ENCODE peak calls at places on chromosomes 1 and 21, in seven cellular contexts. N, B, C, K, E, X and F are unnamed samples.
A peak's percentile ranks its signal among the peaks of the same experiment; 100 is the strongest.

GRCh38 chr1:188302746-188303145 is 1474.0 kb downstream of the PLA2G4A start:
- DNase-seq in E (no peak), N (no peak), X (no peak), K (no peak), B (no peak), C (no peak), F (no peak)

GRCh38 chr1:246788895-246789338 is 64.7 kb downstream of the SCCPDH start:
- DNase-seq in N (no peak), K (no peak), C (no peak), B (no peak), X (no peak), E (no peak), F (no peak)

GRCh38 chr1:240618946-240619345 is 7.0 kb upstream of the GREM2 start:
- DNase-seq in C (no peak), B (no peak), K (no peak), E (no peak), N (no peak), X (no peak), F (no peak)

GRCh38 chr1:209839875-209840491 is 12.2 kb downstream of the UTP25 start:
- DNase-seq in X (peak; percentile 62), C (no peak), B (no peak), E (no peak), N (no peak), K (no peak), F (no peak)

GRCh38 chr1:243926803-243927245 is 76.8 kb upstream of the AKT3 start:
- DNase-seq in E (no peak), K (no peak), B (no peak), N (no peak), X (no peak), C (no peak), F (no peak)

GRCh38 chr1:21818661-21819060 is 6.6 kb downstream of the LDLRAD2 start:
- DNase-seq in X (no peak), C (peak; percentile 99), K (no peak), E (no peak), N (peak; percentile 60), B (peak; percentile 67), F (peak; percentile 76)

GRCh38 chr1:10745886-10746455 is 50.5 kb downstream of the CASZ1 start:
- DNase-seq in E (no peak), C (no peak), K (no peak), N (no peak), X (no peak), B (no peak), F (no peak)

GRCh38 chr1:36123357-36123756 is 1.7 kb downstream of the COL8A2 start:
- DNase-seq in B (no peak), C (no peak), E (no peak), K (no peak), N (no peak), X (no peak), F (no peak)

GRCh38 chr1:85134583-85135455 is 66.0 kb downstream of the SYDE2 start:
- DNase-seq in N (no peak), E (no peak), X (no peak), B (peak; percentile 37), C (no peak), K (no peak), F (no peak)

GRCh38 chr1:25647863-25648262 is 31.3 kb downstream of the MAN1C1 start:
- DNase-seq in C (no peak), E (no peak), B (no peak), N (no peak), X (peak; percentile 85), K (no peak), F (no peak)

GRCh38 chr1:29736582-29737188 is 500.4 kb downstream of the PTPRU start:
- DNase-seq in E (no peak), X (no peak), N (no peak), C (peak; percentile 50), K (no peak), B (no peak), F (no peak)

GRCh38 chr1:7487756-7488474 is 283.2 kb upstream of the VAMP3 start:
- DNase-seq in E (no peak), X (no peak), B (no peak), C (no peak), K (no peak), N (no peak), F (no peak)

GRCh38 chr1:48530727-48531351 is 58.8 kb upstream of the SPATA6 start:
- DNase-seq in K (no peak), X (no peak), C (peak; percentile 83), E (no peak), N (peak; percentile 69), B (peak; percentile 78), F (no peak)

GRCh38 chr1:175576870-175577269 is 166.5 kb downstream of the TNR start:
- DNase-seq in N (no peak), E (no peak), X (no peak), B (no peak), K (no peak), C (no peak), F (no peak)

GRCh38 chr1:232591344-232591743 is 38.6 kb downstream of the SIPA1L2 start:
- DNase-seq in N (no peak), B (no peak), E (no peak), K (no peak), C (no peak), X (peak; percentile 72), F (no peak)

GRCh38 chr1:153542956-153543737 is 2.4 kb upstream of the S100A5 start:
- DNase-seq in K (no peak), E (no peak), B (no peak), C (no peak), N (no peak), X (no peak), F (peak; percentile 16)

GRCh38 chr21:22416555-22416954 is 1418.3 kb downstream of the NCAM2 start:
- DNase-seq in B (no peak), N (no peak), E (no peak), K (no peak), X (no peak), C (no peak), F (no peak)
- H3K9me3 ChIP-seq in B (no peaks in the 10 kb centered on the region), N (no peaks in the 10 kb centered on the region), E (no peaks in the 10 kb centered on the region), K (no peaks in the 10 kb centered on the region), X (no peaks in the 10 kb centered on the region), C (no peaks in the 10 kb centered on the region), F (no peaks in the 10 kb centered on the region)

GRCh38 chr1:66227966-66228365 is 306.0 kb upstream of the SGIP1 start:
- DNase-seq in B (no peak), C (no peak), K (no peak), X (no peak), N (no peak), E (no peak), F (no peak)

DNA sequence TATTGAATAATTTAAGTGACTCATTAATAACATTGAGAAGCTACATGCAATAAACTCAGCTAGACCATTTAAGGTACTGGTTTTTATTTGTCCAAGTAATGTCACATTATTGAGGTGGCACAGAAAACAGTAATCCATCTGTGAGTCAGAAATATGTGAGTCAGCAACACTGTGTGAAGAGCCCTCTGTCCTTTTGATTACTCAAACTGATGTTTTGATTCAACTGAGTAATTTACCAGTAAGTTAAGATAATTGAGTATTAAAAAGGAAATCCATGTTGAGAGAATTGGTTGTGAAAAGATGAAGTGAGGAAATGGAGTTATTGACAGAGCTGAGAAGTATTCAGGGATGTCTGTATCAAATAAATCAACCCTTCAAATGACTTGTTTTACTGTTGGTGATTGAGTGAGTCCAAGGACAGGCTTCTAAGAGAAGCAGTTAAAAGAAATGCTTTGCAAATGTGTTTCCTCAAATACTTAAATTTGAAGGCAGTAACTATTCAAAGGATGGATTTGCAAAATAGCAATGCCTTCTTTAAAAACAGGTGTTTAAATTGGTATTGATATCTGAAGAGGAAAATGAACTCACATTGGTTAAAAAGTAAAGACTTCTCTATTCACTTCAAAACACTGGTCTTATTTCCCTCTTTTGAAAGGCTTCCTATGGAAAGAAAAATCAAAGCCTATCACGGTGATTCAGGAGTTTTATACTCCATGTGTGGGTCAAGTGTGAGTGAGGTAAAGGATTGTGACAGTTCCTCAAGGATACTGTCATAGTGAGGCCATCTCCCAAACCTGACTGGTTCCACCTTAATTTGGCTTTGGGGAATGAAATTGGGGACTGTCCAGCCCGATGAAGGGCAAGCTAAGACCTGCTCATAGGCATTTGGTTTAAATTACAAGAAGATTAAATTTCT is 302.5 kb upstream of the SGIP1 start:
- DNase-seq in N (no peak), B (no peak), C (no peak), X (no peak), K (no peak), E (no peak), F (no peak)
- TF ChIP-seq POLR2AphosphoS5 in N (no peak), B (no peak), C (no peak), X (no peak), K (no peak), E (no peak), F (no peak)

DNA sequence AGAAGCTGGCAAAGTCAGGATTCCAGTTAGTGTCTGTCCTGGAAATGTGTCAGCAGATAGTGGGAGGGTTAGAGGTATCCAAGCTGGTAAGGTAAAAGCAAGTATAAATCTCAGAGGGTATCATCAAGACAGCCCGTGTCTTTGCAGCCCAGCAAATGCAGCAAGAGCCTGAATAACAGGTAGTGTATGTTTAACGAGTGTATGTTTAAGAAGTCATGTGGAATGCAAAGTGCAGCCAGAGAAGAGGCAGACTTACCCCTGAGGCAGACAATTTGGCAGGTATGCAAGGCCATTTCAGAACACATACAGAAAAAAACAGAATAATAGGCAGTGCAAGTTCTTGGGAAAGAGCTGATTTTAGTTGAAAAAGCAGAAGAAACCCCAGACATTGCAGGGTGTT is 411.0 kb upstream of the NEGR1 start:
- DNase-seq in K (no peak), X (no peak), N (no peak), B (no peak), E (no peak), C (no peak), F (no peak)
- H3K9me3 ChIP-seq in K (no peaks in the 10 kb centered on the region), X (peaks cover 4% of the 10 kb centered on the region), N (peaks cover 21% of the 10 kb centered on the region), B (peaks cover 3% of the 10 kb centered on the region), E (no peaks in the 10 kb centered on the region), C (no peaks in the 10 kb centered on the region), F (no peaks in the 10 kb centered on the region)

GRCh38 chr1:31564606-31564989 is 11.7 kb upstream of the TINAGL1 start:
- DNase-seq in B (no peak), N (no peak), E (peak; percentile 78), C (no peak), X (peak; percentile 37), K (no peak), F (no peak)

GRCh38 chr1:31560394-31560793 is 15.9 kb upstream of the TINAGL1 start:
- DNase-seq in B (no peak), K (no peak), C (no peak), N (no peak), X (no peak), E (no peak), F (no peak)

GRCh38 chr1:31567956-31568570 is 8.3 kb upstream of the TINAGL1 start:
- DNase-seq in X (no peak), B (no peak), E (no peak), C (no peak), N (no peak), K (no peak), F (no peak)

GRCh38 chr1:31559715-31560114 is 16.6 kb upstream of the TINAGL1 start:
- DNase-seq in N (no peak), E (no peak), B (no peak), C (no peak), K (no peak), X (no peak), F (no peak)

DNA sequence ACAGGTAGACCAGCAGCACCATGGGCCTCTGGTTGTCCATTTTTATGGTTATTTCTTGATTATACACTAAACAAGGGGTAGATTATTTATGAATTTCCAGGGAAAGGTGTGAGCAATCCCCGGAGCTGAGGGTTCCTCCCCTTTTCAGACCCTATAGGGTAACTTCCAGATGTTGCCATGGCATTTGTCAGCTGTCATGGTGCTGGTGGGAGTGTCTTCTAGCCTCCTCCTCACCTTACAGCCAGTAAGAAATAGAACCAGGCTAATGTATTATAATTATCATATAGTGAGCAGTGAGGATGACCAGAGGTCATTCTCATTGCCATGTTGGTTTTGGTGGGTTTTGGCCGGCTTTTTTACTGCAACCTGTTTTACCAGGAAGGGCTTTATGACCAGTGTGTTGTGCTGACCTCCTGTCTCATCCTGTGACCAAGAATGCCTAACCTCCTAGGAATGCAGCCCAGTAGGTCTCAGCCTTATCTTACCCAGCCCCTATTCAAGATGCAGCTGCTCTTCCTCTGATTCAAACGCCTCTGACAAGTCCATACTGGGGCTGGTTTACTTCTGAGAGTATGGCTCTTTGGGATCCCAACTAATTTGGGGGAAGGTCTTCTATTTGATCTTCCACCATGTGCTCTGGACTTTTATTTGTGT is 13.5 kb upstream of the TINAGL1 start:
- DNase-seq in N (no peak), C (no peak), K (no peak), B (no peak), E (no peak), X (peak; percentile 55), F (no peak)
- TF ChIP-seq POLR2AphosphoS5 in N (no peak), C (no peak), K (no peak), B (no peak), E (no peak), X (no peak), F (no peak)